ENCODE peak calls at places on chromosomes 16 and 17, in nine cellular contexts. V is A549, N is stomach, O is ovary, Q is sigmoid colon, B is tibial nerve, T is transverse colon, Z is suprapubic skin, W is GM12878. L is an unnamed sample.

GRCh38 chr17:28748852-28749515 is 5.2 kb downstream of the TRAF4 start:
- DNase-seq in W (no peak), N (no peak), T (no peak), O (peak), Z (no peak), B (no peak), V (peak), Q (no peak), L (no peak)

GRCh38 chr17:15999141-15999973 is at the start of the genes TTC19 and ZSWIM7:
- DNase-seq in Z (peak), V (peak), W (peak), T (peak), N (peak), B (peak), Q (peak), O (peak), L (peak)

GRCh38 chr17:44557653-44558285 is 485 bp downstream of the FZD2 start:
- DNase-seq in N (peak), W (no peak), Q (peak), Z (no peak), V (peak), B (no peak), T (peak), O (peak), L (no peak)

GRCh38 chr16:89764711-89765201 is 43.4 kb downstream of the ZNF276 start:
- DNase-seq in V (no peak), B (peak), W (peak), N (peak), T (peak), Z (no peak), Q (no peak), O (no peak), L (peak)

GRCh38 chr17:1150863-1151685 is 28.7 kb downstream of the ABR start:
- DNase-seq in Q (no peak), B (no peak), Z (no peak), T (no peak), V (no peak), N (no peak), W (no peak), O (no peak), L (no peak)

GRCh38 chr17:8892338-8892690 is 24.8 kb upstream of the PIK3R6 start:
- DNase-seq in V (no peak), N (no peak), O (no peak), Q (no peak), W (peak), T (no peak), Z (no peak), B (no peak), L (no peak)

GRCh38 chr16:50368410-50369132 is at the start of gene BRD7:
- DNase-seq in Q (no peak), V (peak), W (no peak), T (peak), Z (no peak), N (peak), O (peak), B (peak), L (no peak)

GRCh38 chr17:45235071-45236001 is 13.7 kb downstream of the FMNL1 start:
- DNase-seq in V (peak), Z (peak), W (no peak), B (peak), O (peak), N (peak), T (peak), Q (peak), L (peak)

GRCh38 chr17:76371656-76372628 is 12.5 kb upstream of the SPHK1 start:
- DNase-seq in V (peak), T (no peak), Z (no peak), W (no peak), Q (no peak), N (no peak), B (no peak), O (no peak), L (no peak)

GRCh38 chr17:34163681-34164080 is 91.4 kb upstream of the CCL2 start:
- DNase-seq in W (no peak), Z (no peak), B (no peak), V (peak), T (no peak), N (no peak), Q (no peak), O (no peak), L (no peak)

GRCh38 chr17:8455660-8456059 is 20.0 kb downstream of the NDEL1 start:
- DNase-seq in O (no peak), Q (no peak), W (no peak), T (no peak), V (no peak), B (no peak), Z (no peak), N (no peak), L (no peak)

GRCh38 chr16:19109288-19109664 is 4.5 kb upstream of the ITPRIPL2 start:
- DNase-seq in O (no peak), Z (no peak), W (no peak), Q (no peak), V (no peak), B (no peak), N (no peak), T (no peak), L (no peak)

GRCh38 chr17:77498056-77498785 is 357.5 kb downstream of the SEC14L1 start:
- DNase-seq in T (peak), V (no peak), Z (peak), B (no peak), Q (peak), O (no peak), W (no peak), N (no peak), L (no peak)

GRCh38 chr16:24991349-24991748 is 23.8 kb downstream of the ARHGAP17 start:
- DNase-seq in Z (no peak), N (no peak), B (no peak), O (no peak), W (no peak), Q (no peak), V (no peak), T (no peak), L (no peak)

GRCh38 chr16:80570106-80570478 is 29.3 kb downstream of the DYNLRB2 start:
- DNase-seq in N (no peak), T (no peak), O (no peak), V (peak), W (no peak), Z (no peak), B (no peak), Q (no peak), L (no peak)

GRCh38 chr16:24525970-24526559 is 13.3 kb upstream of the RBBP6 start:
- DNase-seq in W (no peak), N (peak), Z (peak), O (no peak), Q (no peak), V (peak), T (no peak), B (no peak), L (no peak)

GRCh38 chr17:50203589-50204345 is 2.3 kb upstream of the COL1A1 start:
- DNase-seq in W (no peak), T (peak), V (no peak), Q (peak), O (peak), B (no peak), Z (no peak), N (no peak), L (no peak)

GRCh38 chr16:27405546-27406451 is 3.8 kb downstream of the IL21R start:
- DNase-seq in W (no peak), T (no peak), B (no peak), N (no peak), O (no peak), Z (no peak), Q (no peak), V (no peak), L (peak)

GRCh38 chr17:68035131-68035522 is 408 bp upstream of the KPNA2 start:
- DNase-seq in V (no peak), W (no peak), T (peak), Z (peak), N (peak), O (peak), B (peak), Q (peak), L (no peak)

GRCh38 chr17:54899721-54900456 is 763 bp upstream of the TOM1L1 start:
- DNase-seq in Q (no peak), N (no peak), O (no peak), V (no peak), Z (no peak), W (no peak), T (no peak), B (no peak), L (no peak)

GRCh38 chr16:65658339-65659275 is 536.7 kb upstream of the CDH11 start:
- DNase-seq in B (no peak), V (peak), O (no peak), Z (no peak), Q (no peak), T (no peak), W (no peak), N (no peak), L (no peak)

GRCh38 chr17:66661857-66662256 is 173.1 kb upstream of the CACNG5 start:
- DNase-seq in Z (no peak), W (no peak), N (no peak), T (no peak), Q (no peak), V (no peak), B (no peak), O (no peak), L (no peak)

GRCh38 chr16:72878301-72879269 is 169.3 kb downstream of the ZFHX3 start:
- DNase-seq in Q (no peak), Z (no peak), V (no peak), W (no peak), O (no peak), B (no peak), T (no peak), N (no peak), L (no peak)

DNA sequence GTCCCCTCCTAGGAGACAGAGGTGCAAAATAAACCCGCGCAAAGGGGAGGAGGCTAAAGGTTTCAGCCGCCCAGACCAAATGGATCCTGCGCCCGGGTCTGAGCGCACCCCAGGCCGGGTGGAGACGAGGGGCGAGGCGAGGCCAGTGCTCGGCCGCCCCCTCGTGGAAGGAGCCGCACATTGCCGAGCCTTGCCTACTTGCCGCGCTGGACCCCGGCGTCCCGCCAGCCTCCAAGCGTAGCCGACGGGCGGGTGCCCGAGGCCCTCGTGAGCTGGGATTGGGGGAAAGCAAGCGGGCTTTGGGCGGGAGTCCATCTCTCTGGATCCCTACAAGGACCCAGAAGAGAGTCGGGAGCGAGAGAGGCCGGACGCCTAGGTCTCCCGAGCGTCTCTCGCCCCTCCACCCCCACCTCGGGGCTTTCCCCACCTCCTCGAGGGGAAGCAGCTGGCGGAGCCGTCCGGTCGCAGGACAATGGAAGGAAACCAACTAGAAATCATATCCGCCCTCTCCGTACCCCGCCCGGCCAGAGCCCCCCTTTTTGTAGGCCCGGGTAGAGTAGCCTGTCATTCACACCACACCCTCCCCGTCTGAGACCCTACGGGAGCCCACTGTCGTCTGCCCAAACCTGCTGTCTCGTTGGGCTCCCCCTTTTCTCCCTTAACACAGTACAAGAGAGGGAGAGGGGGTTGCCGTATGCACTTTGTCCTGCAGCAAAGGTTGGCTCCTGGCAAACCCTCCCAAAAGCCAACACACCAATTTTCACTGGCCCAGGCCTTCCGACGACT is 664 bp upstream of the BCL6B start:
- DNase-seq in N (peak), Q (peak), Z (peak), W (no peak), B (peak), V (peak), O (peak), T (peak), L (peak)
- TF ChIP-seq POLR2A in N (no peak), Q (no peak), Z (no peak), W (peak), B (no peak), V (no peak), O (no peak), T (no peak), L (no peak)

DNA sequence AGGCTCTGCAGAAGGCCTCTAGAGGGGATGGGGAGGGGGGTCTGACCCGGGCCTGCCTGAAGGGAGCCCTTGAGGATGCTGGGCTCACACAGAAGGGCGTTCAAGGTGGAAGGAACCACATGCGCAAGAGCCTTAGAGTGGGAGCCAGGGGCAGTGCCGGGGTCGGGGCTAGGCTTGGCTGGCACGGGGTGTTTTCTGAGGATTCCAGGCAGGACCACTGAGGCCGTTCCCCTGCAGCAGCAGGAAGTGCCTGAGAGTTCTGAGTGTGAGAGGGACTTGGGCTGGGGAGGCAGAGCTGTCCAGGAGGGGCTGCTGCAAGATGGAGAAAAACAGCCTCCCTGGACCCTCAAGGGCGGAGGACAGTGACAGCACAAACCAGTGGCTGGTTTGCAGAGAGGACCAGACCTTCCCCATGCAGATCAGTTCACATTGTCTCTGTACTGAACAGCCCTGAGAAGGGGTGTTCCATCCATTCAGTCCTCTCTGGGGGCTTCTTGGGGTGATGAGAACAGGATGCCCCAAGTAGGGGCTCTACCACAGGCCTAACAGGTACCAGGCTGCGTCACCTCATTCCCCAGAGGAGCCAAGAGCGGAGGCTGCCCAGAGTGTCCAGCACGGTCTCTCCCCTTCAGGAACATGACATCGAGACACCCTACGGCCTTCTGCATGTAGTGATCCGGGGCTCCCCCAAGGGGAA is 3.4 kb downstream of the NDRG4 start:
- DNase-seq in Q (peak), W (no peak), Z (peak), T (no peak), B (no peak), N (no peak), O (no peak), V (no peak), L (no peak)
- TF ChIP-seq EP300 in Q (no peak), W (no peak), Z (no peak), T (no peak), B (no peak), N (no peak), O (no peak), V (no peak), L (no peak)

GRCh38 chr16:4262303-4262835 is 10.5 kb downstream of the TFAP4 start:
- DNase-seq in Q (no peak), V (no peak), B (no peak), O (no peak), W (no peak), T (no peak), N (no peak), Z (no peak), L (no peak)

GRCh38 chr16:4266372-4266771 is 6.5 kb downstream of the TFAP4 start:
- DNase-seq in T (no peak), W (no peak), O (no peak), Q (no peak), Z (no peak), B (no peak), V (peak), N (no peak), L (no peak)

GRCh38 chr16:4263504-4264436 is 9.1 kb downstream of the TFAP4 start:
- DNase-seq in Z (peak), O (peak), T (peak), W (no peak), V (peak), B (peak), Q (peak), N (peak), L (peak)

GRCh38 chr16:4264546-4264945 is 8.3 kb downstream of the TFAP4 start:
- DNase-seq in T (peak), Z (no peak), O (no peak), N (no peak), V (no peak), Q (no peak), W (no peak), B (no peak), L (no peak)

DNA sequence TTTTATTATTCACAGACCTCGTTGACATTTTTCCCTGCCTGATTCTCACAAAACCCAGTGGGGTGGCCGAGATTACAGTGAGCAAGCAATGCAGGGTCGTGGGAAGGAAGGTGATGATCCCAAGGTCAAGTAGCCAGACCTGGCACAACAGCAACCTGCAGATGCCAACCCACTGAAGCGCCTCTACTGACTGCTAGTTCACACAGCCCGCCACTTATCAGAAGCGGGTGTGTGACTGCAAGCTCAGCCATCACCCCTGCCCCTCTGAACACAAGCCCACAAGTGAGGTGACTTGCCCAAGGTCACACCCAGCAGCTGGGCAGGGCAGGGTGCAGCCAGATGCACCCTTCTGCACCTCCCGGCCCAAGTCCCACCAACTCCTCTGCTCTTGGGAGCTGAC is 7.1 kb downstream of the TFAP4 start:
- DNase-seq in N (no peak), V (no peak), Z (no peak), Q (no peak), B (no peak), T (no peak), O (no peak), W (no peak), L (no peak)
- H3K4me3 ChIP-seq in N (no peak), V (no peak), Z (no peak), Q (no peak), B (no peak), T (no peak), O (no peak), W (no peak), L (no peak)

GRCh38 chr17:81907219-81908145 is 3.7 kb downstream of the PCYT2 start:
- DNase-seq in Q (no peak), B (no peak), T (no peak), V (no peak), Z (no peak), W (no peak), N (no peak), O (no peak), L (no peak)
- TF ChIP-seq POLR2A in Q (no peak), B (no peak), T (no peak), V (no peak), Z (no peak), W (no peak), N (no peak), O (no peak), L (no peak)

GRCh38 chr17:6508519-6509294 is 47.6 kb downstream of the PITPNM3 start:
- DNase-seq in T (no peak), N (no peak), W (no peak), Q (peak), Z (peak), V (no peak), O (no peak), B (no peak), L (no peak)

GRCh38 chr17:6506679-6507231 is 49.6 kb downstream of the PITPNM3 start:
- DNase-seq in B (no peak), N (peak), Q (peak), V (peak), O (peak), Z (peak), T (peak), W (no peak), L (no peak)

GRCh38 chr17:6508026-6508425 is 48.3 kb downstream of the PITPNM3 start:
- DNase-seq in B (no peak), Q (no peak), N (no peak), T (no peak), V (no peak), Z (peak), O (no peak), W (no peak), L (no peak)

GRCh38 chr17:6509295-6509771 is 47.0 kb downstream of the PITPNM3 start:
- DNase-seq in O (no peak), Q (peak), V (no peak), W (no peak), B (no peak), Z (peak), N (no peak), T (no peak), L (no peak)

GRCh38 chr17:6507535-6507934 is 48.8 kb downstream of the PITPNM3 start:
- DNase-seq in B (no peak), W (no peak), N (no peak), Q (peak), O (peak), Z (peak), T (peak), V (peak), L (no peak)
- TF ChIP-seq EP300 in B (no peak), W (no peak), N (no peak), Q (no peak), O (no peak), Z (no peak), T (no peak), V (no peak), L (no peak)

DNA sequence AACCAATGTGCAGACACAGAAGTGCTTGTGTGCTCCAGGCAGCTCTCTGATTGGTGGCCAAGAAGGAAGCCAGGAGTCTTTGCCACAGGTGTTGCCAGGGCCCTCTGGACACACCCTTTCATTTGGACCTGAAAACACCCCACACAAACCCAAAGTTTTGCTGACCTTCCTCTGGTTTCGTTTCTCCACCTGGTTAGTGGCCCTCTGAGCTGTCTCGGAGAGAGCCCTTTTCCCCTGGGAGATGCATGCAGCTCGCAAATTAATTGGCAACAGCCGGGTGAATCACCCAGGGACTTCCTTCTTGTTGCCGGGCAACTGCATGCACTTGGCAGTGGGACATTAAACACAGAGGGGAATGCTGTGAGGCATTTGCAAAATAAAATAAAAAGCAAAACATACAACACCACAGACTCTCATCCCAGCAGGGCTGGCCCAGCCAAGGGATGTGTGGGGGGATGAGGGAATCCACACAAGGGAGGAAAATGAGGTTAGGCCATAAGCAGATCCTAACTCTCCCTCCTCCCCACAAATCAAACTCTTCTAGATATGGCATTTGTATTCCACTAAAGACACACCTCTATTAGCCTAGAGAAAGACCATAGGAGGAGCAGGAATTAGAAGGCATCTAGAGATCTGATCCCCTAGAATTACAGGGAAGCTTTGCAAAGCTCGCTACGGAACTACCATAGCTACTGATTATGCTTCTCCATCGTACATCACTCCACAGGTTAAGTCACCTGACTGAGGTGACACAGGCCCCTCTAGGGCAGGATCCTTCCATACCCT is 286.7 kb downstream of the SOX9 start:
- DNase-seq in N (peak), T (peak), Z (no peak), O (peak), V (peak), B (no peak), W (no peak), Q (peak), L (no peak)
- H3K4me3 ChIP-seq in N (no peak), T (no peak), Z (no peak), O (no peak), V (peak), B (no peak), W (no peak), Q (no peak), L (no peak)

GRCh38 chr17:43416998-43417891 is 18.5 kb downstream of the ARL4D start:
- DNase-seq in O (peak), Z (no peak), W (no peak), N (peak), T (peak), Q (peak), B (no peak), V (peak), L (no peak)
- TF ChIP-seq POLR2A in O (no peak), Z (no peak), W (no peak), N (no peak), T (no peak), Q (peak), B (no peak), V (no peak), L (no peak)

L was measured in esophagus muscularis mucosa.